ENCODE peak calls at places on chromosomes 1 and 21, in six cellular contexts. One of them, this sample, is unnamed.

GRCh38 chr1:193537266-193538003 is 351.0 kb upstream of the B3GALT2 start:
- DNase-seq in GM12878: peak; percentile 79
- DNase-seq in HCT116: no peak
- DNase-seq in K562: no peak
- DNase-seq in SK-N-SH: no peak
- DNase-seq in HepG2: no peak
- DNase-seq in this sample: no peak

GRCh38 chr21:42343556-42343955 is 7.2 kb downstream of the TFF2 start:
- DNase-seq in GM12878: no peak
- DNase-seq in HCT116: no peak
- DNase-seq in K562: no peak
- DNase-seq in SK-N-SH: no peak
- DNase-seq in HepG2: no peak
- DNase-seq in this sample: no peak

GRCh38 chr1:179877586-179878265 is at the start of gene TOR1AIP2:
- DNase-seq in GM12878: no peak
- DNase-seq in HCT116: peak; percentile 74
- DNase-seq in K562: peak; percentile 82
- DNase-seq in SK-N-SH: peak; percentile 88
- DNase-seq in HepG2: peak; percentile 83
- DNase-seq in this sample: peak; percentile 73

GRCh38 chr1:44016875-44017400 is 14.3 kb downstream of the SLC6A9 start:
- DNase-seq in GM12878: no peak
- DNase-seq in HCT116: no peak
- DNase-seq in K562: no peak
- DNase-seq in SK-N-SH: no peak
- DNase-seq in HepG2: no peak
- DNase-seq in this sample: no peak

GRCh38 chr21:35136586-35137254 is 87.6 kb upstream of the RUNX1 start:
- DNase-seq in GM12878: no peak
- DNase-seq in HCT116: peak; percentile 72
- DNase-seq in K562: peak; percentile 65
- DNase-seq in SK-N-SH: no peak
- DNase-seq in HepG2: peak; percentile 49
- DNase-seq in this sample: no peak

GRCh38 chr1:160415696-160416298 is 15.4 kb downstream of the VANGL2 start:
- DNase-seq in GM12878: no peak
- DNase-seq in HCT116: no peak
- DNase-seq in K562: no peak
- DNase-seq in SK-N-SH: no peak
- DNase-seq in HepG2: no peak
- DNase-seq in this sample: no peak

GRCh38 chr1:43625063-43625780 is 24.7 kb upstream of the KDM4A start:
- DNase-seq in GM12878: no peak
- DNase-seq in HCT116: no peak
- DNase-seq in K562: no peak
- DNase-seq in SK-N-SH: peak; percentile 7
- DNase-seq in HepG2: no peak
- DNase-seq in this sample: no peak

GRCh38 chr1:20717452-20718342 is at the start of gene KIF17:
- DNase-seq in GM12878: no peak
- DNase-seq in HCT116: no peak
- DNase-seq in K562: peak; percentile 96
- DNase-seq in SK-N-SH: peak; percentile 93
- DNase-seq in HepG2: no peak
- DNase-seq in this sample: peak; percentile 74

GRCh38 chr1:93827128-93827527 is 51.9 kb downstream of the DNTTIP2 start:
- DNase-seq in GM12878: no peak
- DNase-seq in HCT116: no peak
- DNase-seq in K562: no peak
- DNase-seq in SK-N-SH: peak; percentile 73
- DNase-seq in HepG2: no peak
- DNase-seq in this sample: no peak

GRCh38 chr21:35911412-35912191 is 148.7 kb downstream of the SETD4 start:
- DNase-seq in GM12878: no peak
- DNase-seq in HCT116: no peak
- DNase-seq in K562: no peak
- DNase-seq in SK-N-SH: no peak
- DNase-seq in HepG2: no peak
- DNase-seq in this sample: peak; percentile 84

GRCh38 chr1:53860967-53861411 is 22.9 kb upstream of the NDC1 start:
- DNase-seq in GM12878: no peak
- DNase-seq in HCT116: peak; percentile 32
- DNase-seq in K562: peak; percentile 80
- DNase-seq in SK-N-SH: peak; percentile 64
- DNase-seq in HepG2: peak; percentile 69
- DNase-seq in this sample: peak; percentile 18

GRCh38 chr1:64110924-64111777 is 92.3 kb upstream of the UBE2U start:
- DNase-seq in GM12878: no peak
- DNase-seq in HCT116: no peak
- DNase-seq in K562: no peak
- DNase-seq in SK-N-SH: peak; percentile 53
- DNase-seq in HepG2: no peak
- DNase-seq in this sample: no peak

GRCh38 chr21:25903599-25903998 is 168.8 kb downstream of the GABPA start:
- DNase-seq in GM12878: peak; percentile 33
- DNase-seq in HCT116: no peak
- DNase-seq in K562: no peak
- DNase-seq in SK-N-SH: no peak
- DNase-seq in HepG2: no peak
- DNase-seq in this sample: no peak

GRCh38 chr1:156781585-156782186 is 14.4 kb downstream of the PRCC start:
- DNase-seq in GM12878: no peak
- DNase-seq in HCT116: no peak
- DNase-seq in K562: no peak
- DNase-seq in SK-N-SH: no peak
- DNase-seq in HepG2: no peak
- DNase-seq in this sample: no peak

GRCh38 chr21:41369105-41369914 is 7.5 kb downstream of the MX2 start:
- DNase-seq in GM12878: peak; percentile 42
- DNase-seq in HCT116: no peak
- DNase-seq in K562: no peak
- DNase-seq in SK-N-SH: peak; percentile 42
- DNase-seq in HepG2: peak; percentile 40
- DNase-seq in this sample: no peak

GRCh38 chr1:113396585-113396984 is 6.3 kb downstream of the MAGI3 start:
- DNase-seq in GM12878: no peak
- DNase-seq in HCT116: peak; percentile 64
- DNase-seq in K562: no peak
- DNase-seq in SK-N-SH: no peak
- DNase-seq in HepG2: no peak
- DNase-seq in this sample: no peak

GRCh38 chr1:230186003-230186863 is 119.2 kb downstream of the GALNT2 start:
- DNase-seq in GM12878: no peak
- DNase-seq in HCT116: peak; percentile 76
- DNase-seq in K562: no peak
- DNase-seq in SK-N-SH: no peak
- DNase-seq in HepG2: peak; percentile 95
- DNase-seq in this sample: peak; percentile 97

GRCh38 chr1:198113302-198113701 is 43.5 kb upstream of the NEK7 start:
- DNase-seq in GM12878: no peak
- DNase-seq in HCT116: no peak
- DNase-seq in K562: no peak
- DNase-seq in SK-N-SH: no peak
- DNase-seq in HepG2: no peak
- DNase-seq in this sample: no peak

GRCh38 chr21:14901482-14901958 is 163.3 kb downstream of the NRIP1 start:
- DNase-seq in GM12878: no peak
- DNase-seq in HCT116: peak; percentile 78
- DNase-seq in K562: no peak
- DNase-seq in SK-N-SH: no peak
- DNase-seq in HepG2: no peak
- DNase-seq in this sample: no peak

GRCh38 chr1:107318932-107319331 is 178.1 kb downstream of the NTNG1 start:
- DNase-seq in GM12878: no peak
- DNase-seq in HCT116: no peak
- DNase-seq in K562: no peak
- DNase-seq in SK-N-SH: no peak
- DNase-seq in HepG2: no peak
- DNase-seq in this sample: no peak

GRCh38 chr1:178665579-178665978 is 59.5 kb upstream of the RALGPS2 start:
- DNase-seq in GM12878: no peak
- DNase-seq in HCT116: no peak
- DNase-seq in K562: no peak
- DNase-seq in SK-N-SH: no peak
- DNase-seq in HepG2: no peak
- DNase-seq in this sample: no peak

GRCh38 chr1:26666855-26667254 is 29.0 kb upstream of the ARID1A start:
- DNase-seq in GM12878: no peak
- DNase-seq in HCT116: no peak
- DNase-seq in K562: no peak
- DNase-seq in SK-N-SH: no peak
- DNase-seq in HepG2: no peak
- DNase-seq in this sample: no peak

GRCh38 chr1:35499652-35500176 is 57.5 kb downstream of the KIAA0319L start:
- DNase-seq in GM12878: no peak
- DNase-seq in HCT116: no peak
- DNase-seq in K562: peak; percentile 79
- DNase-seq in SK-N-SH: peak; percentile 16
- DNase-seq in HepG2: no peak
- DNase-seq in this sample: no peak

GRCh38 chr1:152525080-152525641 is 10.9 kb downstream of the CRCT1 start:
- DNase-seq in GM12878: no peak
- DNase-seq in HCT116: no peak
- DNase-seq in K562: no peak
- DNase-seq in SK-N-SH: no peak
- DNase-seq in HepG2: peak; percentile 27
- DNase-seq in this sample: no peak

GRCh38 chr1:182570611-182570970 is 18.5 kb downstream of the RNASEL start:
- DNase-seq in GM12878: no peak
- DNase-seq in HCT116: no peak
- DNase-seq in K562: no peak
- DNase-seq in SK-N-SH: no peak
- DNase-seq in HepG2: no peak
- DNase-seq in this sample: no peak

GRCh38 chr1:51303751-51304196 is 26.6 kb downstream of the TTC39A start:
- DNase-seq in GM12878: peak; percentile 32
- DNase-seq in HCT116: no peak
- DNase-seq in K562: no peak
- DNase-seq in SK-N-SH: no peak
- DNase-seq in HepG2: no peak
- DNase-seq in this sample: no peak

GRCh38 chr1:162690672-162691434 is 58.6 kb downstream of the DDR2 start:
- DNase-seq in GM12878: no peak
- DNase-seq in HCT116: peak; percentile 73
- DNase-seq in K562: no peak
- DNase-seq in SK-N-SH: no peak
- DNase-seq in HepG2: no peak
- DNase-seq in this sample: peak; percentile 41
- TF ChIP-seq JUND in GM12878: no peak
- TF ChIP-seq JUND in HCT116: peak; percentile 84
- TF ChIP-seq JUND in K562: no peak
- TF ChIP-seq JUND in SK-N-SH: peak; percentile 80
- TF ChIP-seq JUND in HepG2: no peak
- TF ChIP-seq JUND in this sample: no peak

DNA sequence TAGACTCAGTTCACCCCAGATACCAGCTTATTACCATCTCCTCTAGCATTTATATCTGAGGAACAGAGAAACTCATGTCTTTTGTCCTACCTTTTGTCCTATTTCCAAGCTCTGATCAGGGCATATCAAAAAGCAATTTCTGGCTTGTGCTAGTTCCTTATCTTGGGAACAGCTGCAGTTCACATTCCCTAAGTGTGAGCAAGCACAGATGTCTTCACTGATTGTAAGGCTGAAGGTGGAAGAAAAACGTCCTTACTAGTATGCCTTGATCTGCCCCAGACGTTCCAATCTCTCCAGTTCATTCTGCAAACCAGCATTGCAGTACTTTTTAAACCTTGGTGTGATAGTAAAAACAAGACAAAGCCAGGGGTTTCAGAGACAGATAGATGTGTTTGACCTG is 139.8 kb downstream of the NCAM2 start:
- DNase-seq in GM12878: no peak
- DNase-seq in HCT116: no peak
- DNase-seq in K562: no peak
- DNase-seq in SK-N-SH: no peak
- DNase-seq in HepG2: no peak
- DNase-seq in this sample: no peak
- TF ChIP-seq JUND in GM12878: no peak
- TF ChIP-seq JUND in HCT116: no peak
- TF ChIP-seq JUND in K562: no peak
- TF ChIP-seq JUND in SK-N-SH: no peak
- TF ChIP-seq JUND in HepG2: no peak
- TF ChIP-seq JUND in this sample: no peak

DNA sequence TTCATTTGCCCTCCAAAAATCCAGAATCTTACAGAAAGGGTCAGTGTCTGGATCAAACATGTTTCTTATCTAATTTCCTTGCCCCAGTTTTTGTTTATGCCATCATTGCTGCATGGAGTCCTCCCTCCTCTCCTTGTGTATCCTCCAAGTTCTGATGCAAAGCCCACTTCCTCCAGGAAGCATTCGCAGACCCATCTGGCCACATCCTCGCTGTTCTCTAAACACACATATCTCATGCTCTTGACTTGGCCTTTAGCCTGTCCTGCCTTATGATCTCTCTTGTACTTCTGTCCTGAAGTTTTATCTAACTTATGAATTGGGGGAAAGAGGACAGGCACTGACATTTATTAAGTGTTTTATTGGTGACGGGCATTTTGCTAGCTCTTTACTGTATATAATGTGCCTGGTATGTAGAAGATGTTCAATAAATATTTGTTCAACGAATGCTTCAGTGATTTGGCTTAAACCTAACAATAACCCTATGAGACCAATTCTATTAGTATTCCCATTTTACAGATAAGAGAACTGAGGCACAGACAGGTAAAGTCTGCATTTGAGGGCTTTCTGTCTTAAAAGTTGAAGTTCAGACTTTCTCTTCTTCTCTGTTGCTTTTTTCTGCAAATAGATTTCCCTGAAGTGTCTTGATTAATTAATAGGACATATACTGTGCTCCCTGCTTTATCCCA is 19.2 kb upstream of the ID3 start:
- DNase-seq in GM12878: no peak
- DNase-seq in HCT116: no peak
- DNase-seq in K562: no peak
- DNase-seq in SK-N-SH: no peak
- DNase-seq in HepG2: no peak
- DNase-seq in this sample: no peak
- TF ChIP-seq JUND in GM12878: no peak
- TF ChIP-seq JUND in HCT116: no peak
- TF ChIP-seq JUND in K562: no peak
- TF ChIP-seq JUND in SK-N-SH: no peak
- TF ChIP-seq JUND in HepG2: no peak
- TF ChIP-seq JUND in this sample: no peak

GRCh38 chr1:223765719-223766340 is 53.5 kb downstream of the CAPN2 start:
- DNase-seq in GM12878: no peak
- DNase-seq in HCT116: no peak
- DNase-seq in K562: no peak
- DNase-seq in SK-N-SH: no peak
- DNase-seq in HepG2: peak; percentile 64
- DNase-seq in this sample: no peak

GRCh38 chr1:223761416-223761815 is 49.1 kb downstream of the CAPN2 start:
- DNase-seq in GM12878: no peak
- DNase-seq in HCT116: no peak
- DNase-seq in K562: no peak
- DNase-seq in SK-N-SH: no peak
- DNase-seq in HepG2: no peak
- DNase-seq in this sample: no peak

GRCh38 chr1:223760833-223761232 is 48.5 kb downstream of the CAPN2 start:
- DNase-seq in GM12878: no peak
- DNase-seq in HCT116: no peak
- DNase-seq in K562: no peak
- DNase-seq in SK-N-SH: no peak
- DNase-seq in HepG2: no peak
- DNase-seq in this sample: no peak

GRCh38 chr1:223763881-223764280 is 51.5 kb downstream of the CAPN2 start:
- DNase-seq in GM12878: no peak
- DNase-seq in HCT116: no peak
- DNase-seq in K562: no peak
- DNase-seq in SK-N-SH: no peak
- DNase-seq in HepG2: no peak
- DNase-seq in this sample: no peak

GRCh38 chr1:223765036-223765718 is 52.8 kb downstream of the CAPN2 start:
- DNase-seq in GM12878: no peak
- DNase-seq in HCT116: no peak
- DNase-seq in K562: no peak
- DNase-seq in SK-N-SH: no peak
- DNase-seq in HepG2: peak; percentile 93
- DNase-seq in this sample: no peak
- TF ChIP-seq JUND in GM12878: no peak
- TF ChIP-seq JUND in HCT116: no peak
- TF ChIP-seq JUND in K562: peak; percentile 20
- TF ChIP-seq JUND in SK-N-SH: no peak
- TF ChIP-seq JUND in HepG2: no peak
- TF ChIP-seq JUND in this sample: no peak

This sample was measured in T47D.